ENCODE peak calls at places on chromosome 17, in ten cellular contexts. Q is Calu3; P is globus pallidus; G is stomach; H is GM10248; C is activated CD4-positive, alpha-beta T cell treated with anti-CD3 and anti-CD28 coated beads for 1 hour; V is NCI-H2171; W is NCI-H2029; J is GM12891; S is activated CD8-positive, alpha-beta memory T cell treated with anti-CD3 and anti-CD28 coated beads, Interleukin-2, amount 50 U/mL, for 4 hours. K is an unnamed sample.

GRCh38 chr17:15260376-15261062 is 4.6 kb downstream of the PMP22 start:
- DNase-seq in Q (peak; percentile 77), P (peak; percentile 89), G (peak; percentile 84), H (peak; percentile 71), C (no peak), V (no peak), W (peak; percentile 7), J (peak; percentile 56), S (peak; percentile 43), K (peak; percentile 1)

GRCh38 chr17:48111937-48112241 is 4.3 kb downstream of the SNX11 start:
- DNase-seq in Q (no peak), P (no peak), G (no peak), H (no peak), C (no peak), V (no peak), W (no peak), J (no peak), S (no peak), K (no peak)

GRCh38 chr17:45226620-45227019 is 4.9 kb downstream of the FMNL1 start:
- DNase-seq in Q (no peak), P (no peak), G (no peak), H (no peak), C (no peak), V (no peak), W (no peak), J (no peak), S (no peak), K (no peak)

GRCh38 chr17:50708050-50709000 is 611 bp upstream of the ANKRD40 start:
- DNase-seq in Q (no peak), P (peak; percentile 57), G (no peak), H (no peak), C (no peak), V (no peak), W (no peak), J (no peak), S (no peak), K (no peak)

GRCh38 chr17:48555616-48556533 is 11.0 kb upstream of the HOXB2 start:
- DNase-seq in Q (no peak), P (no peak), G (no peak), H (no peak), C (no peak), V (no peak), W (peak; percentile 56), J (no peak), S (no peak), K (no peak)

GRCh38 chr17:82752371-82753200 is 721 bp downstream of the TBCD start:
- DNase-seq in Q (peak; percentile 26), P (no peak), G (no peak), H (peak; percentile 55), C (no peak), V (no peak), W (no peak), J (peak; percentile 61), S (peak; percentile 62), K (no peak)

GRCh38 chr17:38512473-38513058 is 84.3 kb downstream of the ARHGAP23 start:
- DNase-seq in Q (no peak), P (no peak), G (no peak), H (no peak), C (no peak), V (no peak), W (no peak), J (no peak), S (no peak), K (peak; percentile 38)

GRCh38 chr17:67995568-67996191 is 589 bp downstream of the C17orf58 start:
- DNase-seq in Q (no peak), P (peak; percentile 25), G (peak; percentile 28), H (peak; percentile 37), C (no peak), V (no peak), W (no peak), J (no peak), S (peak; percentile 28), K (no peak)

GRCh38 chr17:62565817-62566216 is 61.7 kb upstream of the MRC2 start:
- DNase-seq in Q (no peak), P (no peak), G (no peak), H (no peak), C (no peak), V (no peak), W (no peak), J (no peak), S (no peak), K (no peak)

GRCh38 chr17:78557598-78558039 is 19.6 kb downstream of the DNAH17 start:
- DNase-seq in Q (no peak), P (no peak), G (no peak), H (no peak), C (no peak), V (peak; percentile 56), W (no peak), J (no peak), S (no peak), K (peak; percentile 32)

GRCh38 chr17:81331527-81332043 is 36.5 kb upstream of the SLC38A10 start:
- DNase-seq in Q (no peak), P (no peak), G (no peak), H (no peak), C (no peak), V (no peak), W (no peak), J (no peak), S (no peak), K (no peak)

GRCh38 chr17:66255112-66255511 is 25.9 kb upstream of the APOH start:
- DNase-seq in Q (peak; percentile 39), P (peak; percentile 70), G (no peak), H (peak; percentile 48), C (no peak), V (peak; percentile 58), W (peak; percentile 42), J (no peak), S (no peak), K (no peak)